ENCODE peak calls at places on chromosomes 12 and 14, in nine cellular contexts. S, A, F, V, W, D, Z, Y and J are unnamed samples.

GRCh38 chr14:34172477-34173368 is 221.8 kb upstream of the EGLN3 start:
- DNase-seq in W (no peak), A (no peak), S (no peak), Z (no peak), Y (no peak), D (no peak), V (no peak), F (no peak), J (no peak)

GRCh38 chr14:37588956-37589737 is 5.9 kb downstream of the FOXA1 start:
- DNase-seq in S (no peak), F (no peak), Z (no peak), D (no peak), V (no peak), W (no peak), A (no peak), Y (no peak), J (no peak)

GRCh38 chr12:69701821-69702220 is 2.7 kb upstream of the BEST3 start:
- DNase-seq in V (no peak), S (no peak), W (no peak), A (no peak), Z (no peak), F (no peak), Y (no peak), D (no peak), J (no peak)

GRCh38 chr14:37143500-37143874 is 28.9 kb downstream of the SLC25A21 start:
- DNase-seq in A (peak), W (no peak), Y (no peak), S (no peak), D (no peak), F (no peak), V (no peak), Z (no peak), J (no peak)

GRCh38 chr14:80522936-80523335 is 311.6 kb upstream of the DIO2 start:
- DNase-seq in S (no peak), D (peak), Z (peak), F (peak), V (no peak), W (no peak), A (no peak), Y (no peak), J (no peak)

GRCh38 chr12:15001733-15002471 is 29.1 kb downstream of the PDE6H start:
- DNase-seq in Z (no peak), V (no peak), D (peak), W (no peak), Y (peak), A (no peak), S (peak), F (no peak), J (no peak)

GRCh38 chr12:104011265-104011664 is 38.7 kb downstream of the GLT8D2 start:
- DNase-seq in W (no peak), S (no peak), V (no peak), F (peak), A (no peak), D (peak), Z (peak), Y (no peak), J (no peak)

GRCh38 chr12:662541-663292 is 528 bp downstream of the NINJ2 start:
- DNase-seq in Z (no peak), F (no peak), A (peak), S (no peak), D (peak), Y (no peak), V (no peak), W (no peak), J (no peak)

GRCh38 chr12:16030729-16031128 is 119.6 kb downstream of the DERA start:
- DNase-seq in W (no peak), S (no peak), D (no peak), V (no peak), Y (no peak), F (no peak), Z (no peak), A (no peak), J (no peak)

GRCh38 chr12:51721281-51721940 is 127.1 kb downstream of the FIGNL2 start:
- DNase-seq in V (peak), S (peak), W (no peak), A (peak), D (peak), Y (peak), Z (no peak), F (no peak), J (peak)

GRCh38 chr12:103197725-103198388 is 240.4 kb downstream of the ASCL1 start:
- DNase-seq in D (no peak), A (no peak), F (no peak), Z (no peak), W (no peak), V (no peak), Y (no peak), S (no peak), J (no peak)

GRCh38 chr12:6958609-6959375 is 7.6 kb downstream of the PTPN6 start:
- DNase-seq in A (peak), F (no peak), W (peak), S (peak), V (peak), Y (no peak), D (no peak), Z (no peak), J (peak)

GRCh38 chr14:57066887-57067513 is 201.7 kb downstream of the EXOC5 start:
- DNase-seq in Z (no peak), D (peak), A (peak), S (peak), Y (peak), V (no peak), W (no peak), F (no peak), J (no peak)

GRCh38 chr14:54001189-54001878 is 44.7 kb upstream of the BMP4 start:
- DNase-seq in V (no peak), W (no peak), A (no peak), D (no peak), S (no peak), Z (peak), F (no peak), Y (no peak), J (no peak)

GRCh38 chr14:31122921-31123320 is 84.7 kb downstream of the HECTD1 start:
- DNase-seq in V (no peak), F (no peak), D (no peak), S (no peak), W (no peak), Z (no peak), A (no peak), Y (no peak), J (no peak)

GRCh38 chr12:114041590-114041989 is 75.5 kb upstream of the RBM19 start:
- DNase-seq in F (no peak), D (no peak), V (no peak), W (no peak), Y (no peak), Z (no peak), A (no peak), S (no peak), J (no peak)